ENCODE peak calls at places on chromosomes 4 and X, in six cellular contexts. R is glutamatergic neuron, V is endodermal cell, F is kidney epithelial cell, I is astrocyte of the spinal cord, E is tibial nerve. J is an unnamed sample.

GRCh38 chr4:151806511-151806927 is 45.7 kb upstream of the GATB start:
- DNase-seq in I (peak; percentile 84), V (peak; percentile 44), E (no peak), R (no peak), F (no peak), J (no peak)

GRCh38 chr4:56681158-56681848 is at the start of gene HOPX:
- DNase-seq in F (peak; percentile 19), R (no peak), I (peak; percentile 23), E (no peak), V (peak; percentile 55), J (no peak)

GRCh38 chr4:173485164-173485563 is 44.9 kb downstream of the HAND2 start:
- DNase-seq in R (no peak), F (no peak), I (no peak), E (no peak), V (no peak), J (no peak)

GRCh38 chr4:119738901-119739300 is 110.3 kb upstream of the PDE5A start:
- DNase-seq in R (no peak), V (no peak), I (no peak), E (no peak), F (no peak), J (no peak)

GRCh38 chr4:79042079-79042674 is 102.9 kb upstream of the PAQR3 start:
- DNase-seq in F (no peak), E (no peak), V (no peak), R (no peak), I (peak; percentile 46), J (no peak)

GRCh38 chr4:186204103-186204559 is 12.8 kb downstream of the CYP4V2 start:
- DNase-seq in R (no peak), V (no peak), E (no peak), F (no peak), I (no peak), J (no peak)

GRCh38 chr4:53010320-53010719 is 148.2 kb downstream of the RASL11B start:
- DNase-seq in V (no peak), F (no peak), I (peak; percentile 63), R (no peak), E (peak; percentile 38), J (no peak)

GRCh38 chr4:140755811-140756291 is 334 bp downstream of the TBC1D9 start:
- DNase-seq in V (peak; percentile 84), R (peak; percentile 80), F (no peak), I (peak; percentile 59), E (no peak), J (no peak)

GRCh38 chrX:96474357-96475125 is 210.1 kb upstream of the DIAPH2 start:
- DNase-seq in I (no peak), F (no peak), R (no peak), V (no peak), E (no peak), J (no peak)

GRCh38 chr4:26204911-26205368 is 115.9 kb upstream of the RBPJ start:
- DNase-seq in I (no peak), E (peak; percentile 33), R (no peak), V (peak; percentile 68), F (no peak), J (no peak)

GRCh38 chr4:16598241-16599224 is 299.9 kb downstream of the LDB2 start:
- DNase-seq in F (no peak), E (no peak), R (no peak), I (peak; percentile 63), V (no peak), J (no peak)

GRCh38 chr4:17635056-17635455 is 20.6 kb downstream of the MED28 start:
- DNase-seq in E (no peak), V (no peak), F (no peak), I (no peak), R (no peak), J (no peak)

GRCh38 chr4:38210396-38211114 is 250.4 kb downstream of the PTTG2 start:
- DNase-seq in R (no peak), F (no peak), E (no peak), I (peak; percentile 83), V (peak; percentile 73), J (no peak)

GRCh38 chr4:163587867-163588266 is 93.4 kb downstream of the TMA16 start:
- DNase-seq in F (no peak), R (no peak), E (no peak), I (peak; percentile 11), V (peak; percentile 61), J (no peak)

GRCh38 chr4:121791481-121791880 is 9.6 kb upstream of the EXOSC9 start:
- DNase-seq in E (no peak), V (no peak), R (no peak), F (no peak), I (peak; percentile 89), J (no peak)

GRCh38 chr4:65217179-65217578 is 453.1 kb downstream of the EPHA5 start:
- DNase-seq in R (no peak), V (peak; percentile 38), E (no peak), I (no peak), F (no peak), J (no peak)

DNA sequence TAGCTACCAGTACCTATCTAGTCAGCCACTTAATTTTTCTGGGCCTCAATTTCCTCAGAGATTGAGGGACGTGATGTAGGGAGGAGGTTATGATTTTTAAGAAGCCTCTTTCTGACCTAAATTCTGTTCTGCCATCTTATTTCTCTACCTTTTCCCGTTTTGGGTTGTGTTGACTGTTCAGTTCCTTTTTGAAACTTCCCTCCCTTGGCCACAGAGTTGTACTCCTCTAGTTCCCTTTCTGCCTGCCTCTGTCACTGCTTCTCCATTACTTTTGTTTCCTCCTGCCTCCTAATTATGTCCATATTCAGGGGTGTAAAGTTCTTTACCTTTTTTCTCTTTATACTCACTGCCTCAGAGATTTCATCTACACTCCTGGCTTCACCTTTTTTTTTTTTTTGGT is 25.4 kb downstream of the CLCN5 start:
- DNase-seq in V (no peak), E (no peak), F (no peak), I (no peak), R (no peak), J (no peak)
- TF ChIP-seq CTCF in V (no peak), E (no peak), F (no peak), I (no peak), R (no peak), J (no peak)

DNA sequence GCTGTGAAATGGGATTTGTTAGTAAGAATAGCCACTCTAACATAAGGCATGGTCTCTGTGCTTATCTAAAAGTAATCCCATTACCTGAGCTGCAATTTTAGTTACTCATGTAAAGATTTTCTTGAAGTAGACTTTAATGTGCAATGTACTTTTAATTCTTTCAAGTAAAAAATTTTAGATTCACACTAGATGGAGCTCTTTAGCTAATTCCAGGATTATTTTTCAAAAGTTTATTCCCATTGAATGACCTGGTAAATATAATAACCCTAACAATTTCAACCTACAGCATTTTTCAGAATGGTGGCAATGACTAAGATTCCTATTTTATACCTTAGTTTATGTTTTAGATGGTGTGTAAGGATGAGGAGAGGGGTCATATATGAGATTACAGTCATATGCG is 18.1 kb downstream of the USP38 start:
- DNase-seq in F (no peak), I (peak; percentile 44), R (no peak), V (no peak), E (no peak), J (no peak)
- TF ChIP-seq CTCF in F (no peak), I (peak; percentile 22), R (no peak), V (peak; percentile 34), E (peak; percentile 47), J (peak; percentile 36)

GRCh38 chr4:154989511-154989910 is 208.4 kb downstream of the RBM46 start:
- DNase-seq in V (no peak), F (no peak), I (no peak), R (no peak), E (no peak), J (no peak)
- TF ChIP-seq CTCF in V (peak; percentile 41), F (no peak), I (no peak), R (no peak), E (no peak), J (no peak)

GRCh38 chrX:27399146-27399456 is 64.0 kb downstream of the PPP4R3C start:
- DNase-seq in F (no peak), I (no peak), V (no peak), R (no peak), E (no peak), J (no peak)
- TF ChIP-seq CTCF in F (no peak), I (no peak), V (no peak), R (no peak), E (no peak), J (no peak)

DNA sequence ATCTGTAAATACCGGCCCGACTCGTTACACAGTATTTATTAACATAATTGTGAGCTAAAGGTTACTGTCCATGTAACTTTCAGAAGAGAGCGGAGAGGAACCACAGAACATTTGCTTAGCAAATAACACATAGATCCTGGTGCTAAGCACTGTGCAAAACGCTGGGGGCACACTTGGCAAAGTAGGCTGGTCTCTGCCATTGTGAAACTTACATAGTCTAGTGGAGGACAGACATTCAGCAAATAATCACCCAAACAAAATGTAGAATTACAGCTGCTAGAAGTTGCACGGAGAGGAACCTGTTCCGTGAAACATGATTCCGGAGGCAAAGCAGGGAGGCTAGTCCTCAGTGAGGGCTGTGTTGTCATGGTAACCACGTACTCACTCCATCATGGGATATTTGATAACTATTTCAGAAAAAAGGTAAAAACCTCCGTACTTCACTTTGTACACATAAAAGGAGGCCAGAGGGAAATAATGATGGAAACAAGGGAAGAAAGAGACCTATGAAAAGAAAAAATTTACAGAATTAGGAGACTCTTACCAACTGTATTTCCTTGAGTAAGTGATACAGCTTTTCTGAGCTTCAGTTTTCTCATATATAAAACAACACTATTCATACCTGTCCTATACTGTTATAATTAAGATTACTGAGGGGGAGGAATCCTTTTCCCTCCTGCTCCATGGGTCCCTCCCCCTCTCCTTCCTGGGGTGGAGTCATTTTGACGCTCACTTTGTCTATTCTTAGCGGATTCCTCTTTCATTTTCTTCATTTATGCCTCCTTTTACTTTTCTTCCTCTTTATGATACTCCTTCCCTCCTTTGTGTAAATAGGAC is 760 bp upstream of the RASGEF1B start:
- DNase-seq in E (no peak), I (peak; percentile 44), V (peak; percentile 70), F (no peak), R (peak; percentile 41), J (no peak)
- TF ChIP-seq CTCF in E (peak; percentile 38), I (peak; percentile 29), V (peak; percentile 66), F (peak; percentile 52), R (peak; percentile 34), J (peak; percentile 36)

DNA sequence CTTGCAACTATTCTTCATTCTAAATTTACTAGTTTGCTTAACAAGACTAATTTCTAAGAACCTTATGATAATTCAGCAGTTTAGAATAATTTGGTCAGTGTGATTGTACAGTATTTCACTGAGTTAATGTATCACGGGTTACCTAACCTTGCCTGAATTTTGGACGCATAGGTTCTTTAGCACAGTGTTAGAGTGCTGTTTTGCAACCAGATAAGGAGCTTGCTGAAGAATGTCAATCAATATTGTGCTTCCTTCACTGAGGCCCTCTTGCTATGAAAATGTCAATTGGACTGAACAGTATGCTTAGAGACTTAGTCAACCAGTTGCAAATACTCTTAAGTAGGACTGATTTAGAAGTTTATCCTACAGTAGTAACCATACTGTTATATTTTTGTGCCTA is 19.6 kb downstream of the VAMP7 start:
- DNase-seq in R (no peak), V (no peak), I (no peak), F (no peak), E (no peak), J (no peak)
- TF ChIP-seq CTCF in R (no peak), V (no peak), I (no peak), F (no peak), E (no peak), J (no peak)

GRCh38 chr4:19309365-19309764 is 942.3 kb upstream of the SLIT2 start:
- DNase-seq in E (no peak), R (no peak), F (no peak), V (no peak), I (peak; percentile 74), J (no peak)
- TF ChIP-seq CTCF in E (no peak), R (no peak), F (peak; percentile 27), V (peak; percentile 42), I (peak; percentile 60), J (peak; percentile 27)

J was measured in D721Med.